ENCODE peak calls at places on chromosomes 16 and 17, in five cellular contexts. Q is endothelial cell of umbilical vein, P is ovary, E is body of pancreas, S is mammary epithelial cell. I is an unnamed sample.

GRCh38 chr17:27896656-27897055 is 3.5 kb upstream of the LYRM9 start:
- DNase-seq in P (no peak), Q (no peak), S (no peak), E (no peak), I (no peak)

GRCh38 chr16:28477311-28477920 is 5.3 kb upstream of the NPIPB7 start:
- DNase-seq in Q (no peak), P (no peak), E (no peak), S (no peak), I (no peak)

GRCh38 chr17:65228734-65229390 is 91.7 kb downstream of the RGS9 start:
- DNase-seq in Q (peak), P (no peak), E (no peak), S (peak), I (peak)

GRCh38 chr17:47205419-47205963 is 3.7 kb upstream of the MYL4 start:
- DNase-seq in S (peak), E (peak), P (peak), Q (no peak), I (peak)

GRCh38 chr17:39676198-39676819 is 8.1 kb downstream of the PNMT start:
- DNase-seq in P (no peak), Q (no peak), E (peak), S (no peak), I (no peak)

GRCh38 chr16:85190572-85190971 is 78.3 kb upstream of the CIBAR2 start:
- DNase-seq in S (no peak), P (no peak), E (no peak), Q (no peak), I (no peak)

GRCh38 chr17:9916108-9916507 is 11.0 kb upstream of the RCVRN start:
- DNase-seq in S (no peak), E (no peak), Q (no peak), P (no peak), I (no peak)

GRCh38 chr16:3800019-3800418 is 80.5 kb downstream of the CREBBP start:
- DNase-seq in E (no peak), P (no peak), Q (no peak), S (no peak), I (no peak)

GRCh38 chr17:59366773-59367656 is 35.6 kb downstream of the YPEL2 start:
- DNase-seq in S (no peak), E (peak), Q (peak), P (peak), I (peak)

GRCh38 chr17:77127735-77128361 is 12.9 kb upstream of the SEC14L1 start:
- DNase-seq in Q (no peak), P (no peak), S (peak), E (no peak), I (peak)

GRCh38 chr17:30372755-30373154 is 6.0 kb upstream of the CPD start:
- DNase-seq in Q (no peak), P (no peak), E (no peak), S (peak), I (no peak)

GRCh38 chr17:11618861-11619566 is 20.7 kb downstream of the DNAH9 start:
- DNase-seq in Q (no peak), S (peak), E (peak), P (no peak), I (no peak)

GRCh38 chr17:35540589-35541404 is 3.3 kb upstream of the SLFN12L start:
- DNase-seq in Q (peak), S (no peak), P (no peak), E (no peak), I (peak)

GRCh38 chr17:31627960-31628359 is 231.1 kb downstream of the COPRS start:
- DNase-seq in E (no peak), Q (peak), P (no peak), S (peak), I (peak)

GRCh38 chr17:67994827-67995567 is 1.3 kb downstream of the C17orf58 start:
- DNase-seq in Q (peak), S (peak), P (no peak), E (peak), I (peak)

GRCh38 chr17:74433421-74434121 is 1.7 kb downstream of the GPRC5C start:
- DNase-seq in S (no peak), P (peak), Q (no peak), E (no peak), I (no peak)

GRCh38 chr16:85615852-85616607 is 2.9 kb downstream of the GSE1 start:
- DNase-seq in Q (peak), S (peak), P (peak), E (peak), I (peak)

GRCh38 chr16:10556240-10556639 is 24.2 kb downstream of the EMP2 start:
- DNase-seq in S (no peak), E (no peak), P (no peak), Q (no peak), I (no peak)

GRCh38 chr17:3724373-3725077 is 822 bp downstream of the HASPIN start:
- DNase-seq in Q (peak), S (peak), E (peak), P (peak), I (no peak)

GRCh38 chr17:238071-238963 is 56.9 kb upstream of the DOC2B start:
- DNase-seq in E (no peak), Q (no peak), S (no peak), P (peak), I (no peak)

GRCh38 chr17:57662021-57662420 is 83.1 kb downstream of the CCDC182 start:
- DNase-seq in E (no peak), P (peak), S (no peak), Q (no peak), I (no peak)

GRCh38 chr16:67884684-67885083 is at the start of gene NRN1L:
- DNase-seq in S (peak), P (peak), E (peak), Q (no peak), I (peak)

GRCh38 chr17:32350662-32351418 is 883 bp downstream of the ZNF207 start:
- DNase-seq in P (no peak), Q (peak), S (peak), E (peak), I (peak)

GRCh38 chr17:2084129-2084765 is 29.3 kb downstream of the HIC1 start:
- DNase-seq in E (no peak), S (peak), Q (peak), P (no peak), I (peak)

GRCh38 chr17:5630434-5630833 is 46.1 kb upstream of the NLRP1 start:
- DNase-seq in Q (peak), S (no peak), E (no peak), P (no peak), I (peak)

GRCh38 chr17:45104029-45104428 is 28.3 kb downstream of the PLCD3 start:
- DNase-seq in Q (no peak), P (no peak), S (no peak), E (no peak), I (no peak)

GRCh38 chr17:45234641-45235040 is 13.0 kb downstream of the FMNL1 start:
- DNase-seq in P (no peak), Q (no peak), E (no peak), S (no peak), I (no peak)

GRCh38 chr16:84024854-84025253 is 17.7 kb downstream of the SLC38A8 start:
- DNase-seq in Q (peak), S (peak), E (no peak), P (no peak), I (peak)

GRCh38 chr17:9258115-9259020 is 237.1 kb downstream of the NTN1 start:
- DNase-seq in Q (peak), S (no peak), E (no peak), P (no peak), I (peak)

GRCh38 chr16:88002749-88003148 is 51.5 kb downstream of the BANP start:
- DNase-seq in E (no peak), S (no peak), Q (no peak), P (no peak), I (no peak)

GRCh38 chr16:17359778-17360177 is 111.0 kb downstream of the XYLT1 start:
- DNase-seq in P (no peak), S (peak), E (no peak), Q (no peak), I (peak)

GRCh38 chr17:76737676-76738467 is at the start of gene MFSD11:
- DNase-seq in E (peak), Q (peak), P (peak), S (peak), I (peak)

GRCh38 chr16:67910162-67910561 is 17.1 kb downstream of the PSKH1 start:
- DNase-seq in E (no peak), S (peak), P (no peak), Q (no peak), I (peak)

GRCh38 chr16:11309895-11310633 is 28.9 kb upstream of the PRM1 start:
- DNase-seq in S (no peak), E (no peak), P (no peak), Q (no peak), I (no peak)

GRCh38 chr16:1133810-1134520 is 18.9 kb upstream of the CACNA1H start:
- DNase-seq in Q (no peak), S (no peak), P (no peak), E (no peak), I (no peak)

DNA sequence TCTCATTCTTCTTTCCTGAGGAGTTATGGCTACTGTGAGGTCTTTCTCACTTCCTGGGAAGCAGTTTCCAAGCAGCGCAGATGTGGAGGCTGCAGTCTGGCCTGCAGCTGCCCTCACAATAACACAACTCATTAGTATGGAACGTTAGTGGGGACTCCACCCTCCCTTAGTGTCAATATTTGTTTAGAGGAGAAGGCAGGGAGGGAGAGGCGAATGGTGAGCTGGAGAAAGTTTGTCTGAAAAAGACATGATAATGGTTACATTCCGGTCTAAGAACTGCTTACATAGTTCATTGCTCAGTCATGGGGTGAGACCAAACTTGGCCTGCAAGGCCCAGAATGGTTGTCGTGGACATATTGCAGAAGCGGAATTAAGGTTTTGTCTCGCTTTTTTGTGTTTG is 170.2 kb downstream of the HS3ST3B1 start:
- DNase-seq in S (peak), Q (no peak), E (no peak), P (no peak), I (peak)
- H3K27ac ChIP-seq in S (no peak), Q (no peak), E (no peak), P (no peak), I (peak)

GRCh38 chr16:57802635-57803412 is 533 bp upstream of the KIFC3 start:
- DNase-seq in Q (no peak), E (no peak), S (peak), P (no peak), I (peak)
- H3K27ac ChIP-seq in Q (no peak), E (peak), S (peak), P (peak), I (peak)

GRCh38 chr16:15616475-15616874 is 26.5 kb downstream of the MARF1 start:
- DNase-seq in S (no peak), P (no peak), Q (no peak), E (no peak), I (no peak)

GRCh38 chr16:15618392-15618791 is 24.6 kb downstream of the MARF1 start:
- DNase-seq in Q (no peak), S (peak), E (no peak), P (no peak), I (peak)

GRCh38 chr16:15613676-15614075 is 29.3 kb downstream of the MARF1 start:
- DNase-seq in Q (no peak), P (no peak), S (peak), E (no peak), I (peak)

GRCh38 chr16:15617901-15618300 is 25.1 kb downstream of the MARF1 start:
- DNase-seq in P (no peak), E (no peak), Q (no peak), S (no peak), I (no peak)

DNA sequence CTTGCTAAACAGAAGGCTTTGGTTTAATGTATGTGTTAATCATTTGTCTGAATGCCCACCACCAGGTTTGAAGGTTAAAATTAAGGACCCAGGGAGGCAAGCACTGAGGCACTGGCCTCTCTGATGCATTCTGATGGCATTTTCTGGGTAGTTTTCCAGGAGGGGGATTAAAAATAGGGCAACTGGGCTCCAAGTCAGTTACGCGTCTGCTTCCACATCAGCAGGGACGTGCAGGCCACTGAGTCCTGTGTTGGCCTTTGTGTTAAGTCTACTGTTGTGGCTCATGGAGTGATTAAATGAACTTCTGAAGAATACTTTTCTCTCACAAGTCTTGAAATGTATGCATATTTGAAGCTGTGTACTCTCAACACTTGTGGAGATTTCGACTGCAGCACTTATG is 26.9 kb downstream of the MARF1 start:
- DNase-seq in S (no peak), P (no peak), Q (no peak), E (no peak), I (no peak)
- H3K27ac ChIP-seq in S (no peak), P (no peak), Q (no peak), E (no peak), I (no peak)

GRCh38 chr17:73266796-73267195 is 5.1 kb upstream of the CPSF4L start:
- DNase-seq in P (no peak), Q (no peak), S (no peak), E (no peak), I (no peak)
- H3K27ac ChIP-seq in P (no peak), Q (no peak), S (no peak), E (peak), I (no peak)

GRCh38 chr16:21084631-21085235 is 65.9 kb downstream of the DNAH3 start:
- DNase-seq in S (no peak), E (no peak), Q (no peak), P (no peak), I (no peak)

GRCh38 chr16:21088143-21088542 is 62.5 kb downstream of the DNAH3 start:
- DNase-seq in E (no peak), S (no peak), Q (no peak), P (no peak), I (no peak)

GRCh38 chr16:21092951-21093350 is 57.7 kb downstream of the DNAH3 start:
- DNase-seq in E (no peak), Q (no peak), P (no peak), S (no peak), I (no peak)

GRCh38 chr16:21083729-21084268 is 66.8 kb downstream of the DNAH3 start:
- DNase-seq in Q (peak), E (peak), S (peak), P (peak), I (peak)

DNA sequence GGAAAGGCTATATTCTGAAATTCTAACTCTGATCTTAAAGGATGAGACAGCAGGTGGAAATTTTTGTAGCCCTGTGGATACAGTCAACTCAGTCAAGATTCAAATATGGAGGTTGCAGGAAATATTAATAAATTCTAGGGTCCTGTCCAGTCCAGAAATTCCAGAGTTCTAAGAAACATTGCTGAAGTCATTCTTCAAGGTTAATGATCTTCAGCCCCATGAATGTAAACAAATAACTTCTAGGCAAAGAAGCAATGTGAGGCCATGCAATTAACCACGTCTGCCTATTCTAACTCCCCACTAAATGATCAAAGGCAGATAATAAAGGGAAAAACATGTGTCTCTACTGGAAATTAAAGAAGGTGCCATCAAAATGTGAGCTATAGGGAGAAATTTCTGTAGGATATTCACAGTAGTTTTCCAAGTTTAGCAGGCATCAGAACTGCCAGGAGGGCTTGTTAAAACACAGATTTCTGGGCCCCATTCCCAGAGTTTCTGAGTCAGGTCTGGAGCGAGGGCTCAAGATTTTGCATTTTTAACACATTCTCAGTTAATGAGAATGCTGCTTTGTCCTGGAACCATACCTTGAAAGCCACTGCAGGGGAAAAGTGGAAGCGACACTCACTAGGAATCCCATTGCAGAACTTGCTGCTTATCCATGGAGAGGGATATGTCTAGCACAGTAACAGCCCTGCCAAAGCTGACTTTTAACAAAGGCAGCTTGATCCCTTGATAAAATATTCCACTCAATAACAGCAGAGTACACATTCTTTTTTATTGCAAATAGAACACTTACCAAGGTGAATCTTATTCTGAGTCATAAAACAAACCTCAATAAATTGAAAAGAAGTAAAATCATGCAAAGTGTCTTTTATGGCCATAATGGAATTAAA is 61.8 kb downstream of the DNAH3 start:
- DNase-seq in Q (no peak), S (peak), P (no peak), E (no peak), I (peak)
- H3K27ac ChIP-seq in Q (no peak), S (no peak), P (no peak), E (no peak), I (no peak)